ENCODE peak calls at places on chromosomes 12 and 14, in four cellular contexts. Q is brain microvascular endothelial cell, W is breast epithelium, F is thoracic aorta. U is an unnamed sample.

GRCh38 chr14:22391908-22392307 is 197.1 kb downstream of the DAD1 start:
- DNase-seq in F (no peak), Q (peak; percentile 72), W (no peak), U (peak; percentile 64)

GRCh38 chr14:42523656-42524055 is 917.0 kb downstream of the LRFN5 start:
- DNase-seq in W (no peak), F (no peak), Q (no peak), U (no peak)

GRCh38 chr12:94760786-94761185 is 110.4 kb upstream of the TMCC3 start:
- DNase-seq in Q (no peak), W (no peak), F (no peak), U (no peak)

GRCh38 chr12:80681287-80681686 is 26.1 kb upstream of the MYF6 start:
- DNase-seq in W (no peak), F (no peak), Q (no peak), U (no peak)

GRCh38 chr14:59897757-59898383 is 22.1 kb upstream of the LRRC9 start:
- DNase-seq in Q (peak; percentile 20), W (no peak), F (no peak), U (no peak)

GRCh38 chr14:84273181-84273580 is 1256.8 kb upstream of the FLRT2 start:
- DNase-seq in W (no peak), Q (no peak), F (no peak), U (no peak)

GRCh38 chr14:33932526-33933292 is 18.2 kb downstream of the EGLN3 start:
- DNase-seq in F (no peak), W (no peak), Q (no peak), U (no peak)

GRCh38 chr12:49868449-49868848 is 25.5 kb upstream of the BCDIN3D start:
- DNase-seq in Q (no peak), W (no peak), F (no peak), U (peak; percentile 60)

GRCh38 chr14:79197516-79197915 is 1013.8 kb downstream of the DIO2 start:
- DNase-seq in Q (no peak), F (no peak), W (no peak), U (no peak)

GRCh38 chr12:56007892-56008471 is 10.9 kb downstream of the SUOX start:
- DNase-seq in W (no peak), F (no peak), Q (no peak), U (no peak)

GRCh38 chr12:6201199-6201608 is 1.0 kb downstream of the CD9 start:
- DNase-seq in Q (no peak), W (peak; percentile 72), F (no peak), U (no peak)

GRCh38 chr14:34227834-34228662 is 234.0 kb downstream of the SPTSSA start:
- DNase-seq in F (no peak), W (peak; percentile 63), Q (peak; percentile 56), U (peak; percentile 69)

GRCh38 chr12:52398176-52398575 is 8.0 kb downstream of the KRT82 start:
- DNase-seq in W (no peak), F (no peak), Q (no peak), U (no peak)

GRCh38 chr14:23441076-23441475 is 5.6 kb upstream of the MYH7 start:
- DNase-seq in W (no peak), Q (no peak), F (no peak), U (peak; percentile 30)

GRCh38 chr12:4278582-4278939 is 5.0 kb downstream of the CCND2 start:
- DNase-seq in W (no peak), Q (no peak), F (no peak), U (peak; percentile 81)

GRCh38 chr14:75257241-75257640 is 21.4 kb upstream of the FOS start:
- DNase-seq in W (no peak), F (no peak), Q (no peak), U (no peak)

GRCh38 chr12:116015525-116015924 is 262.0 kb downstream of the MED13L start:
- DNase-seq in W (no peak), Q (peak; percentile 25), F (no peak), U (no peak)

GRCh38 chr12:122064780-122065588 is 13.6 kb upstream of the MLXIP start:
- DNase-seq in F (no peak), Q (peak; percentile 91), W (no peak), U (no peak)

GRCh38 chr12:32918890-32919791 is 22.6 kb upstream of the PKP2 start:
- DNase-seq in Q (peak; percentile 80), F (no peak), W (no peak), U (no peak)

GRCh38 chr12:108564724-108565123 is 2.3 kb downstream of the ISCU start:
- DNase-seq in Q (no peak), F (no peak), W (no peak), U (no peak)

GRCh38 chr12:108566452-108566851 is 4.1 kb downstream of the ISCU start:
- DNase-seq in F (no peak), W (no peak), Q (no peak), U (no peak)

GRCh38 chr12:108567388-108567787 is 5.0 kb downstream of the ISCU start:
- DNase-seq in W (no peak), Q (no peak), F (no peak), U (no peak)

GRCh38 chr12:108567974-108568652 is 5.7 kb downstream of the ISCU start:
- DNase-seq in Q (no peak), W (no peak), F (no peak), U (no peak)

GRCh38 chr12:108565976-108566375 is 3.6 kb downstream of the ISCU start:
- DNase-seq in Q (peak; percentile 58), F (no peak), W (peak; percentile 74), U (peak; percentile 76)
- H3K27ac ChIP-seq in Q (no peak overlapping the region), F (peak overlapping the region; percentile 19), W (peak overlapping the region; percentile 65), U (peak overlapping the region; percentile 69)

GRCh38 chr12:14962180-14962579 is 779 bp upstream of the ARHGDIB start:
- DNase-seq in W (no peak), Q (no peak), F (no peak), U (no peak)
- H3K4me3 ChIP-seq in W (peak overlapping the region; percentile 61), Q (no peak overlapping the region), F (peak overlapping the region; percentile 73), U (peak overlapping the region; percentile 54)

DNA sequence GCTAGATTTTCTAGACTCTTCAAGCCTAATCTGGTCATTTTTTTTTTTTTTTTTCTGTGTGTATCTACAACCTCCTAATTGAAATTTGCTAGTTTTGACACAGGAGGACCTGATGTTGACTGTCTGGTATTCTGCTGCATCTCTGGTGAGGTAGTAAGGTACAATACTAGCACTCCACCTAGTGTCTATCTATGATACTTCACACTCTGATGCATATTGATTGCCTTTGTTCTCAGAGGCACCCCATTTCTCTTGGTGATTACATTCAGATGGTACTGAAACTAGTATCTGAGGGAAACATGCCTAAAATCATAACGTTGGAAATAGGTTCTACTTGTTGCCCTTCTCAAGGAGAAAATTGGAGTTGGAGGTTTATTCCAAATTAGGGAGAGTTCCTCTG is 930.5 kb upstream of the NOVA1 start:
- DNase-seq in F (no peak), W (no peak), Q (no peak), U (no peak)
- H3K27ac ChIP-seq in F (no peak overlapping the region), W (no peak overlapping the region), Q (no peak overlapping the region), U (no peak overlapping the region)

DNA sequence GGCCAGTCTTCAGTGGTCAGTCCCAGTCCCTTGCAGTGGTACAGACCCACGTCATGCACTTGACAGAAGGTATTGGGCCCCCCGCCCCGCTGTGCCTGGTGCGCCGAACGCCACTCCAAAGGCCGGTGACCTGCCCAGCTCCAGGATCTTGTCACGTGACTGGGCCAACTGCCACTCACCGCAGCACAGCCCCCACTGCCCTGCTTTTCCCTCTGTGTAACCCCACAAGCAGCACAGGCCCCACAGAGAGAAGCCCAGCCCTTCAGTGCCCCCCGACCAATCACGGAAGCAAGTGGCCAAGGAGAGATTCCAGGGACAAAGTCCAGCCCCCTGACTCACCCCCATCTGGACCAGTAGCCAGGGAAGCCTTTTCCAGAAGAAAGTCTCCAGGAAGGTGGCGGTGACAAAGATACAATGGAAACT is 498 bp downstream of the GPR132 start:
- DNase-seq in Q (peak; percentile 32), W (no peak), F (no peak), U (no peak)
- H3K4me3 ChIP-seq in Q (no peak overlapping the region), W (peak overlapping the region; percentile 37), F (peak overlapping the region; percentile 59), U (peak overlapping the region; percentile 22)

GRCh38 chr14:91872517-91873470 is 5.5 kb upstream of the TC2N start:
- DNase-seq in F (peak; percentile 54), Q (no peak), W (peak; percentile 90), U (peak; percentile 92)
- H3K27ac ChIP-seq in F (peak overlapping the region; percentile 77), Q (no peak overlapping the region), W (peak overlapping the region; percentile 88), U (peak overlapping the region; percentile 41)

DNA sequence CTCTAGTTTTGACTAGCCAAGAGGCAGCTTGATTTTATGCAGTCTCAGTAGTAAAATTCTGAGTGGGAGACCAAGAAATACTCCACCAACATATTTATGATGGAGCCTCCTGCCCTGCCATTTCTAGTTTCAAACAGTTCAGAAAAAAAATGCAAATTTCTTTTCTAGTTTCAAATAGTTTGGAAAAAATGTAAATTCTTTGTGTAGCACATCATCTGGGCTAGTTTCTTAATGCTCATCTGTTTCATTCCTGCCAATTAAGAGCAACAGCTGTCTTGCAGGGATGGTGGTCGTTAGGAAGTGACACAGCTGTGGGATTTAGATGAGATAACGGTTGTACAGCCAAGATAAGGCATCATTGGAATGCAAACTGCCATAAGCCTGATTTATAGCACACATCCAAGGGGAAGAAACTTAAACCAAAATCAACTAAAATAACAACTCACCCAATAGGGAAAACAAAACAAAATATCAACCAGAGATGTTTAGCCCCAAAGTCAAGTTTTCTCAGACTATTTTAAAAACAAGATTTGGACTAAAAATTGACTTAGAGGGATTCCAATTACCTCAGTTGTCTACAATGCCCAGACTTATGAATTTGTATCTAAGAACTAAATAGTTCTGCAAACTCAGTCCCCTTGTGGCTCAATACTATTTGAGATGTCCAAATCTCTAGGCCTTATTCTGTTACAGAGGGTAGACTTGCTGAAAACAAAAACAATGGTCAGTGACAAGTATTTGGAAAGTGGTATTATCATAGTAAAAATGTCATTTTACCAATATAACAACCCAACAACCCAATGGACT is 291.3 kb upstream of the ATP2B1 start:
- DNase-seq in F (no peak), W (no peak), Q (peak; percentile 61), U (no peak)
- H3K4me3 ChIP-seq in F (no peak overlapping the region), W (no peak overlapping the region), Q (no peak overlapping the region), U (no peak overlapping the region)

GRCh38 chr12:129720618-129721017 is 183.2 kb downstream of the TMEM132D start:
- DNase-seq in Q (no peak), W (no peak), F (no peak), U (no peak)
- H3K27ac ChIP-seq in Q (no peak overlapping the region), W (no peak overlapping the region), F (no peak overlapping the region), U (no peak overlapping the region)

GRCh38 chr12:77940011-77940423 is 109.3 kb downstream of the NAV3 start:
- DNase-seq in W (no peak), F (no peak), Q (peak; percentile 64), U (no peak)

GRCh38 chr12:77943466-77943865 is 112.8 kb downstream of the NAV3 start:
- DNase-seq in Q (peak; percentile 72), F (no peak), W (no peak), U (no peak)

GRCh38 chr12:77941396-77941795 is 110.7 kb downstream of the NAV3 start:
- DNase-seq in W (no peak), Q (no peak), F (no peak), U (no peak)

GRCh38 chr12:77938301-77938700 is 107.6 kb downstream of the NAV3 start:
- DNase-seq in Q (no peak), W (no peak), F (no peak), U (no peak)

DNA sequence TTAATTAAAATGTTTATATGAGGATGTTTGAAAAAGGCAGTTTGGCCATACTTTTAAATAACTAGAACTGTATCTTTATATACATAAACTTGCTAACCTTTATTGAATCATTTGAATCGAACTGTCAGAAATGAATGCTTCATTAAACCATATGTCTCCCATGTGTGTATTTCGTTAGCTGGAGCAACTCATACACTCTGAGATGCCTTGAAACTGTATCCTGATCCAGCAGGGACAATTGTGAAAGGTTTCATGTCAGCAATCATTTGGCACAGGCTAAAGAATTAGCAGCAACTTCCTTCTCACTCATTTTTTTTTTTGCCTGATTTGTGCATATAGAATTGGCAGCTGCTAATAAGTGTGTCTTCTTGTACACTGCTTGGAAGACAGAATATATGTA is 109.9 kb downstream of the NAV3 start:
- DNase-seq in Q (peak; percentile 7), W (no peak), F (no peak), U (no peak)
- H3K4me3 ChIP-seq in Q (peak overlapping the region; percentile 50), W (no peak overlapping the region), F (no peak overlapping the region), U (no peak overlapping the region)

U was measured in right atrium auricular region.